ENCODE peak calls at places on chromosomes 12 and 14, in seven cellular contexts. One of them, this sample, is unnamed.
A peak's percentile ranks its signal among the peaks of the same experiment; 100 is the strongest.

GRCh38 chr12:10718279-10718821 is 4.8 kb downstream of the YBX3 start:
- DNase-seq in ovary: no peak
- DNase-seq in suprapubic skin: no peak
- DNase-seq in adrenal gland: no peak
- DNase-seq in right lobe of liver: no peak
- DNase-seq in testis: peak; percentile 16
- DNase-seq in tibial nerve: no peak
- DNase-seq in this sample: no peak

GRCh38 chr12:113130457-113131135 is 5.0 kb downstream of the RASAL1 start:
- DNase-seq in ovary: no peak
- DNase-seq in suprapubic skin: no peak
- DNase-seq in adrenal gland: peak; percentile 89
- DNase-seq in right lobe of liver: peak; percentile 46
- DNase-seq in testis: peak; percentile 67
- DNase-seq in tibial nerve: no peak
- DNase-seq in this sample: peak; percentile 88

GRCh38 chr14:32224731-32225377 is 21.8 kb upstream of the RNU6-8 start:
- DNase-seq in ovary: no peak
- DNase-seq in suprapubic skin: no peak
- DNase-seq in adrenal gland: peak; percentile 71
- DNase-seq in right lobe of liver: no peak
- DNase-seq in testis: no peak
- DNase-seq in tibial nerve: no peak
- DNase-seq in this sample: peak; percentile 64

GRCh38 chr12:19421503-19422282 is 17.6 kb upstream of the AEBP2 start:
- DNase-seq in ovary: no peak
- DNase-seq in suprapubic skin: no peak
- DNase-seq in adrenal gland: no peak
- DNase-seq in right lobe of liver: peak; percentile 32
- DNase-seq in testis: no peak
- DNase-seq in tibial nerve: no peak
- DNase-seq in this sample: no peak

GRCh38 chr12:57813971-57814771 is 4.4 kb downstream of the AVIL start:
- DNase-seq in ovary: peak; percentile 64
- DNase-seq in suprapubic skin: no peak
- DNase-seq in adrenal gland: no peak
- DNase-seq in right lobe of liver: no peak
- DNase-seq in testis: peak; percentile 59
- DNase-seq in tibial nerve: no peak
- DNase-seq in this sample: peak; percentile 29

GRCh38 chr12:13099910-13100609 is 3.4 kb downstream of the GSG1 start:
- DNase-seq in ovary: no peak
- DNase-seq in suprapubic skin: no peak
- DNase-seq in adrenal gland: no peak
- DNase-seq in right lobe of liver: no peak
- DNase-seq in testis: no peak
- DNase-seq in tibial nerve: no peak
- DNase-seq in this sample: no peak

GRCh38 chr14:75240781-75241180 is 37.8 kb upstream of the FOS start:
- DNase-seq in ovary: no peak
- DNase-seq in suprapubic skin: no peak
- DNase-seq in adrenal gland: no peak
- DNase-seq in right lobe of liver: no peak
- DNase-seq in testis: no peak
- DNase-seq in tibial nerve: no peak
- DNase-seq in this sample: no peak

GRCh38 chr14:92987713-92988510 is 65.0 kb downstream of the CHGA start:
- DNase-seq in ovary: peak; percentile 50
- DNase-seq in suprapubic skin: no peak
- DNase-seq in adrenal gland: no peak
- DNase-seq in right lobe of liver: peak; percentile 42
- DNase-seq in testis: peak; percentile 58
- DNase-seq in tibial nerve: no peak
- DNase-seq in this sample: no peak

GRCh38 chr14:64713677-64714076 is 9.5 kb downstream of the PLEKHG3 start:
- DNase-seq in ovary: no peak
- DNase-seq in suprapubic skin: no peak
- DNase-seq in adrenal gland: no peak
- DNase-seq in right lobe of liver: no peak
- DNase-seq in testis: no peak
- DNase-seq in tibial nerve: no peak
- DNase-seq in this sample: no peak

GRCh38 chr12:22529281-22530060 is 14.9 kb downstream of the C2CD5 start:
- DNase-seq in ovary: no peak
- DNase-seq in suprapubic skin: no peak
- DNase-seq in adrenal gland: no peak
- DNase-seq in right lobe of liver: no peak
- DNase-seq in testis: no peak
- DNase-seq in tibial nerve: no peak
- DNase-seq in this sample: peak; percentile 57

GRCh38 chr12:27244680-27245005 is 557 bp downstream of the STK38L start:
- DNase-seq in ovary: no peak
- DNase-seq in suprapubic skin: no peak
- DNase-seq in adrenal gland: no peak
- DNase-seq in right lobe of liver: no peak
- DNase-seq in testis: no peak
- DNase-seq in tibial nerve: no peak
- DNase-seq in this sample: no peak

GRCh38 chr14:34750233-34750632 is 35.8 kb upstream of the CFL2 start:
- DNase-seq in ovary: no peak
- DNase-seq in suprapubic skin: no peak
- DNase-seq in adrenal gland: no peak
- DNase-seq in right lobe of liver: no peak
- DNase-seq in testis: no peak
- DNase-seq in tibial nerve: no peak
- DNase-seq in this sample: no peak

GRCh38 chr12:96514328-96514727 is 25.0 kb downstream of the CFAP54 start:
- DNase-seq in ovary: no peak
- DNase-seq in suprapubic skin: no peak
- DNase-seq in adrenal gland: no peak
- DNase-seq in right lobe of liver: no peak
- DNase-seq in testis: no peak
- DNase-seq in tibial nerve: no peak
- DNase-seq in this sample: peak; percentile 31

GRCh38 chr12:131057211-131057721 is 103.6 kb downstream of the ADGRD1 start:
- DNase-seq in ovary: no peak
- DNase-seq in suprapubic skin: peak; percentile 74
- DNase-seq in adrenal gland: no peak
- DNase-seq in right lobe of liver: no peak
- DNase-seq in testis: peak; percentile 12
- DNase-seq in tibial nerve: no peak
- DNase-seq in this sample: no peak

GRCh38 chr12:89163918-89164317 is 188.4 kb downstream of the DUSP6 start:
- DNase-seq in ovary: no peak
- DNase-seq in suprapubic skin: no peak
- DNase-seq in adrenal gland: no peak
- DNase-seq in right lobe of liver: no peak
- DNase-seq in testis: no peak
- DNase-seq in tibial nerve: no peak
- DNase-seq in this sample: no peak

GRCh38 chr12:44287545-44287944 is 451.7 kb downstream of the TMEM117 start:
- DNase-seq in ovary: no peak
- DNase-seq in suprapubic skin: no peak
- DNase-seq in adrenal gland: no peak
- DNase-seq in right lobe of liver: no peak
- DNase-seq in testis: no peak
- DNase-seq in tibial nerve: no peak
- DNase-seq in this sample: no peak

GRCh38 chr12:116053479-116054195 is 223.9 kb downstream of the MED13L start:
- DNase-seq in ovary: peak; percentile 53
- DNase-seq in suprapubic skin: no peak
- DNase-seq in adrenal gland: peak; percentile 65
- DNase-seq in right lobe of liver: peak; percentile 65
- DNase-seq in testis: peak; percentile 59
- DNase-seq in tibial nerve: peak; percentile 71
- DNase-seq in this sample: peak; percentile 25

GRCh38 chr12:116054280-116054679 is 223.2 kb downstream of the MED13L start:
- DNase-seq in ovary: no peak
- DNase-seq in suprapubic skin: no peak
- DNase-seq in adrenal gland: no peak
- DNase-seq in right lobe of liver: no peak
- DNase-seq in testis: no peak
- DNase-seq in tibial nerve: no peak
- DNase-seq in this sample: no peak

GRCh38 chr12:116048886-116049285 is 228.6 kb downstream of the MED13L start:
- DNase-seq in ovary: no peak
- DNase-seq in suprapubic skin: no peak
- DNase-seq in adrenal gland: no peak
- DNase-seq in right lobe of liver: no peak
- DNase-seq in testis: no peak
- DNase-seq in tibial nerve: no peak
- DNase-seq in this sample: no peak

GRCh38 chr12:116046039-116046438 is 231.5 kb downstream of the MED13L start:
- DNase-seq in ovary: no peak
- DNase-seq in suprapubic skin: no peak
- DNase-seq in adrenal gland: no peak
- DNase-seq in right lobe of liver: no peak
- DNase-seq in testis: no peak
- DNase-seq in tibial nerve: no peak
- DNase-seq in this sample: no peak

DNA sequence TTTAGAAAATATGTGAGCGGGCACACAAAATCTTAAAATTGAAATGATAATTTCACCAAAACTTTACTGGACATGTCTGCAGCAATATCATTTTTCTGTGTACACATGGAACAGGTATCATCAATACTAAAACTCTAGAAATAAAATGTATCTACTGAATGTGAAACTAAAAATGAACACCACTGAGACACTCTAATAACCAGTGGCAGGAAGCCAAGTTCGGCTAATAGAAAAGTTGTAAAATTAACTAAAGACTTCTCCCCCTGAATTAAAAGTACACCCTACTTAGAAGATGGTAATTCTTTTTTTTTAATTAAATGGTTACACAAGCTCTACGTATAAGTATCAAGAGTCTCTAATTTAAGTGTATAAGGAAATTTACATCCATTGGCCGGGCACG is 227.2 kb downstream of the MED13L start:
- DNase-seq in ovary: no peak
- DNase-seq in suprapubic skin: no peak
- DNase-seq in adrenal gland: no peak
- DNase-seq in right lobe of liver: no peak
- DNase-seq in testis: no peak
- DNase-seq in tibial nerve: peak; percentile 46
- DNase-seq in this sample: no peak
- TF ChIP-seq POLR2A in ovary: no peak
- TF ChIP-seq POLR2A in suprapubic skin: no peak
- TF ChIP-seq POLR2A in adrenal gland: no peak
- TF ChIP-seq POLR2A in right lobe of liver: no peak
- TF ChIP-seq POLR2A in testis: no peak
- TF ChIP-seq POLR2A in tibial nerve: no peak
- TF ChIP-seq POLR2A in this sample: no peak

GRCh38 chr12:70268972-70269371 is 25.7 kb downstream of the CNOT2 start:
- DNase-seq in ovary: no peak
- DNase-seq in suprapubic skin: no peak
- DNase-seq in adrenal gland: no peak
- DNase-seq in right lobe of liver: no peak
- DNase-seq in testis: no peak
- DNase-seq in tibial nerve: no peak
- DNase-seq in this sample: no peak
- H3K4me1 ChIP-seq in ovary: peaks cover 5% of the 10 kb centered on the region
- H3K4me1 ChIP-seq in suprapubic skin: peaks cover 16% of the 10 kb centered on the region
- H3K4me1 ChIP-seq in adrenal gland: no peaks in the 10 kb centered on the region
- H3K4me1 ChIP-seq in right lobe of liver: no peaks in the 10 kb centered on the region
- H3K4me1 ChIP-seq in testis: no peaks in the 10 kb centered on the region
- H3K4me1 ChIP-seq in tibial nerve: peaks cover 58% of the 10 kb centered on the region
- H3K4me1 ChIP-seq in this sample: peaks cover 18% of the 10 kb centered on the region

DNA sequence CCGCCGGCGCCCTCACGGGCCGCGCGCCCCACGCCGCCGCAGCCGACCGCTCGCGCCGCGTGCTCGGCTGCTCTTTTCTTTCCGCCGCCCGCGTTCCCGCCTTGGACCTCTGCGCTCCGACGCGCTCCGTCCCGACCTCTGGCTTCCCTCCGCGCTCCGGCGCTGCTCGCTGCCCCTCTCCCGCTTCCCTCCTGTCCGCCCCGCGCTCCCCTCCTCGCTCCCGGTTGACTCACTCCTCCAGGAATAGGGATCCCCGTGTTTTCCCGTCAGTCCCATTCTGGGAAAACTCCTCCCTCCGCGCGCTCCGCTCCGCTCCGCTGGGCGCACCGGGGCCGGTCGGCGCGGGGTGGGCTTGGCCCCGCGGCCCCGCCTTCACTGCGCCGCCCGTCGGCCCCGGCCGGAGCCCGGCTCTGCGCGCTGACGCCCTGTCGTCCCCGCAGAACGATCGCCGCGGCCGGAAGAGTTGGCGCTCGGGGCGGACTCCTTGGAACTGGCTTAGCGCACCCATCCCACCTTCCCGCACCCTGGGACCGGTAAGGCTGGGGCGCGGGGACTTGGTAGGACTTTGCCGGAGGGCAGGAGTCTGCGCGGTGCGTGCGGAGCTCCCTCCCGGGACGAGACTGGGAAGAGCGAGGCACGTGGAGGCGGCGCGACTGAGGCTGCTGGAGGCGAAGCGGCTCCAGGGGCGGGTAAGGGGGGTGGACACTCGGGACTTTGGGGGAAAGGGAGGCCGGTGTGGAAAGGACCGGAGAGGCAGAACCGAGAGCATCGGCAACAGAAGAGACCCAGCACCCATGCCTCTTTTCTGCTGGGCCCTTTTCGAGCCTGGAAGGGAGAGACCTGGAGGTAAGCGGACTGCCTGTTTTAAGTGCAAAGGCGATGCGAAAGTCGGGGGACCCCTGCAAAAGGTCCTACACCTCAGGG is 573 bp downstream of the TEAD4 start:
- DNase-seq in ovary: peak; percentile 55
- DNase-seq in suprapubic skin: no peak
- DNase-seq in adrenal gland: peak; percentile 70
- DNase-seq in right lobe of liver: peak; percentile 57
- DNase-seq in testis: peak; percentile 32
- DNase-seq in tibial nerve: peak; percentile 10
- DNase-seq in this sample: peak; percentile 66
- TF ChIP-seq POLR2A in ovary: peak; percentile 25
- TF ChIP-seq POLR2A in suprapubic skin: no peak
- TF ChIP-seq POLR2A in adrenal gland: no peak
- TF ChIP-seq POLR2A in right lobe of liver: peak; percentile 29
- TF ChIP-seq POLR2A in testis: no peak
- TF ChIP-seq POLR2A in tibial nerve: no peak
- TF ChIP-seq POLR2A in this sample: peak; percentile 3

GRCh38 chr12:111427417-111428074 is 21.8 kb downstream of the SH2B3 start:
- DNase-seq in ovary: no peak
- DNase-seq in suprapubic skin: no peak
- DNase-seq in adrenal gland: no peak
- DNase-seq in right lobe of liver: no peak
- DNase-seq in testis: no peak
- DNase-seq in tibial nerve: no peak
- DNase-seq in this sample: no peak

GRCh38 chr12:111428081-111428727 is 22.5 kb downstream of the SH2B3 start:
- DNase-seq in ovary: no peak
- DNase-seq in suprapubic skin: peak; percentile 70
- DNase-seq in adrenal gland: no peak
- DNase-seq in right lobe of liver: no peak
- DNase-seq in testis: no peak
- DNase-seq in tibial nerve: no peak
- DNase-seq in this sample: no peak

GRCh38 chr12:111424793-111425251 is 19.1 kb downstream of the SH2B3 start:
- DNase-seq in ovary: no peak
- DNase-seq in suprapubic skin: no peak
- DNase-seq in adrenal gland: no peak
- DNase-seq in right lobe of liver: no peak
- DNase-seq in testis: no peak
- DNase-seq in tibial nerve: no peak
- DNase-seq in this sample: no peak

GRCh38 chr12:111425655-111426054 is 19.9 kb downstream of the SH2B3 start:
- DNase-seq in ovary: no peak
- DNase-seq in suprapubic skin: peak; percentile 69
- DNase-seq in adrenal gland: no peak
- DNase-seq in right lobe of liver: no peak
- DNase-seq in testis: no peak
- DNase-seq in tibial nerve: no peak
- DNase-seq in this sample: no peak

GRCh38 chr12:111426341-111427185 is 20.8 kb downstream of the SH2B3 start:
- DNase-seq in ovary: no peak
- DNase-seq in suprapubic skin: no peak
- DNase-seq in adrenal gland: no peak
- DNase-seq in right lobe of liver: no peak
- DNase-seq in testis: no peak
- DNase-seq in tibial nerve: no peak
- DNase-seq in this sample: no peak
- H3K4me1 ChIP-seq in ovary: peaks cover 8% of the 10 kb centered on the region
- H3K4me1 ChIP-seq in suprapubic skin: peaks cover 41% of the 10 kb centered on the region
- H3K4me1 ChIP-seq in adrenal gland: no peaks in the 10 kb centered on the region
- H3K4me1 ChIP-seq in right lobe of liver: peaks cover 15% of the 10 kb centered on the region
- H3K4me1 ChIP-seq in testis: peaks cover 9% of the 10 kb centered on the region
- H3K4me1 ChIP-seq in tibial nerve: peaks cover 40% of the 10 kb centered on the region
- H3K4me1 ChIP-seq in this sample: no peaks in the 10 kb centered on the region